ENCODE peak calls at places on chromosomes 6 and 20, in ten cellular contexts. F is Daoy, Y is NCI-H1092 treated with DMSO at 0.1 percent for 48 hours, W is hypothalamus, A is coronary artery, X is NCI-H2171 treated with DMSO at 0.1 percent for 48 hours, U is endothelial cell of umbilical vein, Q is AG20443, S is H9, B is progenitor cell of endocrine pancreas. M is an unnamed sample.
A peak's percentile ranks its signal among the peaks of the same experiment; 100 is the strongest.

GRCh38 chr6:164926686-164927085 is 382.7 kb downstream of the C6orf118 start:
- DNase-seq in F (no peak), Y (peak; percentile 53), W (no peak), A (no peak), X (no peak), U (no peak), Q (no peak), S (no peak), B (no peak), M (no peak)

GRCh38 chr20:49615401-49616153 is 47.6 kb upstream of the PTGIS start:
- DNase-seq in F (peak; percentile 34), Y (no peak), W (peak; percentile 7), A (no peak), X (peak; percentile 15), U (no peak), Q (peak; percentile 44), S (no peak), B (no peak), M (no peak)

GRCh38 chr6:16901777-16902176 is 140.5 kb upstream of the ATXN1 start:
- DNase-seq in F (peak; percentile 80), Y (no peak), W (peak; percentile 1), A (no peak), X (no peak), U (peak; percentile 40), Q (peak; percentile 75), S (no peak), B (no peak), M (no peak)

GRCh38 chr6:132304891-132305305 is 96.4 kb downstream of the MOXD1 start:
- DNase-seq in F (no peak), Y (no peak), W (no peak), A (no peak), X (no peak), U (no peak), Q (no peak), S (no peak), B (no peak), M (no peak)

GRCh38 chr6:50655848-50656453 is 57.4 kb upstream of the TFAP2D start:
- DNase-seq in F (no peak), Y (no peak), W (no peak), A (no peak), X (peak; percentile 2), U (peak; percentile 32), Q (peak; percentile 15), S (no peak), B (no peak), M (peak; percentile 26)

GRCh38 chr6:43180985-43181384 is 1.0 kb upstream of the CUL9 start:
- DNase-seq in F (no peak), Y (no peak), W (no peak), A (no peak), X (no peak), U (no peak), Q (no peak), S (no peak), B (no peak), M (no peak)

GRCh38 chr6:92779758-92780157 is 639.6 kb downstream of the EPHA7 start:
- DNase-seq in F (peak; percentile 1), Y (peak; percentile 37), W (peak; percentile 3), A (no peak), X (peak; percentile 66), U (peak; percentile 72), Q (no peak), S (no peak), B (no peak), M (no peak)

GRCh38 chr20:38620501-38620900 is 18.9 kb downstream of the ARHGAP40 start:
- DNase-seq in F (no peak), Y (no peak), W (no peak), A (no peak), X (no peak), U (no peak), Q (no peak), S (no peak), B (no peak), M (no peak)

GRCh38 chr20:10306440-10307358 is 88.1 kb downstream of the SNAP25 start:
- DNase-seq in F (peak; percentile 72), Y (no peak), W (no peak), A (no peak), X (no peak), U (peak; percentile 68), Q (peak; percentile 56), S (no peak), B (no peak), M (peak; percentile 73)

GRCh38 chr6:157689875-157690274 is 133.2 kb upstream of the SNX9 start:
- DNase-seq in F (no peak), Y (no peak), W (no peak), A (no peak), X (no peak), U (no peak), Q (no peak), S (no peak), B (no peak), M (no peak)

GRCh38 chr6:170200458-170200891 is 90.4 kb downstream of the DLL1 start:
- DNase-seq in F (peak; percentile 57), Y (no peak), W (no peak), A (peak; percentile 52), X (no peak), U (no peak), Q (no peak), S (no peak), B (no peak), M (no peak)

GRCh38 chr6:32439708-32440214 is at the start of gene HLA-DRA:
- DNase-seq in F (peak; percentile 61), Y (no peak), W (no peak), A (no peak), X (peak; percentile 1), U (peak; percentile 81), Q (peak; percentile 70), S (peak; percentile 30), B (no peak), M (peak; percentile 70)

GRCh38 chr6:108619431-108620197 is 58.9 kb downstream of the FOXO3 start:
- DNase-seq in F (no peak), Y (no peak), W (no peak), A (no peak), X (no peak), U (peak; percentile 46), Q (no peak), S (no peak), B (no peak), M (no peak)

GRCh38 chr20:44886276-44886671 is 769 bp downstream of the YWHAB start:
- DNase-seq in F (no peak), Y (no peak), W (no peak), A (no peak), X (no peak), U (peak; percentile 30), Q (peak; percentile 18), S (no peak), B (no peak), M (no peak)

GRCh38 chr6:3653528-3654070 is 97.9 kb downstream of the PXDC1 start:
- DNase-seq in F (no peak), Y (no peak), W (no peak), A (no peak), X (no peak), U (no peak), Q (no peak), S (no peak), B (no peak), M (no peak)

GRCh38 chr20:63033635-63034510 is 27.1 kb upstream of the BHLHE23 start:
- DNase-seq in F (no peak), Y (no peak), W (no peak), A (no peak), X (no peak), U (no peak), Q (no peak), S (no peak), B (no peak), M (no peak)

GRCh38 chr6:45667265-45667664 is 289.5 kb upstream of the SUPT3H start:
- DNase-seq in F (no peak), Y (no peak), W (peak; percentile 5), A (no peak), X (no peak), U (no peak), Q (no peak), S (no peak), B (no peak), M (no peak)

GRCh38 chr6:3849681-3850450 is 693 bp downstream of the FAM50B start:
- DNase-seq in F (no peak), Y (no peak), W (peak; percentile 6), A (no peak), X (peak; percentile 44), U (peak; percentile 39), Q (no peak), S (peak; percentile 37), B (no peak), M (no peak)

GRCh38 chr6:162856885-162857284 is 129.1 kb downstream of the PACRG start:
- DNase-seq in F (peak; percentile 81), Y (peak; percentile 90), W (peak; percentile 61), A (no peak), X (peak; percentile 93), U (peak; percentile 69), Q (peak; percentile 73), S (peak; percentile 77), B (no peak), M (peak; percentile 28)

GRCh38 chr6:110039996-110040383 is 61.9 kb downstream of the GPR6 start:
- DNase-seq in F (peak; percentile 21), Y (peak; percentile 88), W (no peak), A (peak; percentile 62), X (no peak), U (peak; percentile 40), Q (no peak), S (peak; percentile 68), B (no peak), M (peak; percentile 73)

GRCh38 chr20:38167851-38168760 is 3.0 kb upstream of the TGM2 start:
- DNase-seq in F (peak; percentile 89), Y (no peak), W (no peak), A (peak; percentile 99), X (no peak), U (peak; percentile 77), Q (peak; percentile 84), S (peak; percentile 43), B (no peak), M (no peak)

GRCh38 chr6:42929928-42930360 is 664 bp downstream of the CNPY3 start:
- DNase-seq in F (peak; percentile 70), Y (no peak), W (no peak), A (no peak), X (peak; percentile 87), U (peak; percentile 72), Q (peak; percentile 53), S (no peak), B (no peak), M (peak; percentile 80)

GRCh38 chr6:31042801-31043200 is 32.5 kb downstream of the MUC22 start:
- DNase-seq in F (peak; percentile 66), Y (peak; percentile 1), W (no peak), A (no peak), X (peak; percentile 4), U (peak; percentile 38), Q (peak; percentile 77), S (peak; percentile 76), B (peak; percentile 19), M (peak; percentile 28)

GRCh38 chr6:148968636-148969270 is 221.9 kb downstream of the UST start:
- DNase-seq in F (no peak), Y (no peak), W (no peak), A (no peak), X (peak; percentile 11), U (no peak), Q (peak; percentile 30), S (no peak), B (no peak), M (no peak)